ENCODE peak calls at places on chromosomes 11 and 22, in seven cellular contexts. C is effector memory CD8-positive, alpha-beta T cell; O is left lung; T is activated T-cell treated with anti-CD3 and anti-CD28 coated beads, Interleukin-2, amount 50 U/mL, for 4 hours; H is A549; S is right cardiac atrium; M is stimulated activated effector memory CD8-positive, alpha-beta T cell treated with anti-CD3 and anti-CD28 coated beads, Interleukin-12 subunit alpha, Interleukin-12 subunit beta, amount 100 ng/mL, for 72 hours. B is an unnamed sample.

GRCh38 chr11:25309818-25310217 is 813.0 kb downstream of the LUZP2 start:
- ATAC-seq in C (no peak), O (no peak), T (no peak), H (no peak), S (no peak), M (no peak), B (no peak)

GRCh38 chr11:67666303-67666645 is 8.1 kb downstream of the ALDH3B2 start:
- ATAC-seq in C (no peak), O (no peak), T (no peak), H (no peak), S (no peak), M (no peak), B (no peak)

GRCh38 chr11:19853901-19854300 is 141.3 kb downstream of the NAV2 start:
- ATAC-seq in C (no peak), O (no peak), T (no peak), H (no peak), S (no peak), M (no peak), B (no peak)

GRCh38 chr22:38981659-38982007 is 514 bp upstream of the APOBEC3B start:
- ATAC-seq in C (no peak), O (peak), T (no peak), H (peak), S (no peak), M (peak), B (no peak)

GRCh38 chr11:8831861-8832260 is 79.1 kb upstream of the AKIP1 start:
- ATAC-seq in C (no peak), O (no peak), T (no peak), H (no peak), S (no peak), M (no peak), B (no peak)

GRCh38 chr11:133714471-133715375 is 130.6 kb downstream of the SPATA19 start:
- ATAC-seq in C (no peak), O (no peak), T (no peak), H (no peak), S (no peak), M (no peak), B (no peak)

GRCh38 chr11:102592634-102593581 is 32.2 kb downstream of the MMP20 start:
- ATAC-seq in C (no peak), O (no peak), T (no peak), H (peak), S (no peak), M (peak), B (peak)

GRCh38 chr11:102415252-102415916 is 37.2 kb downstream of the TMEM123 start:
- ATAC-seq in C (peak), O (no peak), T (peak), H (no peak), S (no peak), M (peak), B (peak)

GRCh38 chr11:84437129-84438123 is 1151.3 kb upstream of the CCDC90B start:
- ATAC-seq in C (no peak), O (peak), T (no peak), H (peak), S (peak), M (no peak), B (no peak)

GRCh38 chr11:59206635-59207034 is 6.1 kb downstream of the MPEG1 start:
- ATAC-seq in C (no peak), O (peak), T (no peak), H (peak), S (peak), M (no peak), B (no peak)

GRCh38 chr11:35009941-35010337 is 93.5 kb downstream of the PDHX start:
- ATAC-seq in C (no peak), O (no peak), T (no peak), H (peak), S (no peak), M (no peak), B (no peak)

GRCh38 chr11:10302294-10302743 is 2.6 kb upstream of the ADM start:
- ATAC-seq in C (no peak), O (peak), T (no peak), H (no peak), S (no peak), M (no peak), B (no peak)

GRCh38 chr11:75450826-75451783 is 18.1 kb upstream of the KLHL35 start:
- ATAC-seq in C (no peak), O (peak), T (peak), H (peak), S (no peak), M (no peak), B (no peak)

GRCh38 chr11:76279651-76280050 is 73.3 kb upstream of the WNT11 start:
- ATAC-seq in C (no peak), O (no peak), T (no peak), H (no peak), S (no peak), M (no peak), B (no peak)

GRCh38 chr11:46026616-46027293 is 94.5 kb downstream of the PHF21A start:
- ATAC-seq in C (no peak), O (no peak), T (no peak), H (no peak), S (no peak), M (no peak), B (no peak)

GRCh38 chr11:105177658-105178057 is 38.1 kb upstream of the CARD18 start:
- ATAC-seq in C (no peak), O (no peak), T (no peak), H (no peak), S (no peak), M (no peak), B (no peak)

GRCh38 chr11:96303067-96303466 is 39.9 kb downstream of the MAML2 start:
- ATAC-seq in C (no peak), O (peak), T (peak), H (peak), S (peak), M (peak), B (peak)

GRCh38 chr11:130213979-130214281 is 54.3 kb downstream of the ST14 start:
- ATAC-seq in C (no peak), O (no peak), T (no peak), H (no peak), S (no peak), M (no peak), B (no peak)

GRCh38 chr11:42576318-42576717 is 735.5 kb upstream of the API5 start:
- ATAC-seq in C (no peak), O (no peak), T (no peak), H (no peak), S (no peak), M (no peak), B (no peak)

GRCh38 chr11:62512961-62513360 is 33.6 kb downstream of the AHNAK start:
- ATAC-seq in C (no peak), O (no peak), T (no peak), H (no peak), S (no peak), M (no peak), B (no peak)

GRCh38 chr11:19275496-19275895 is 34.8 kb upstream of the E2F8 start:
- ATAC-seq in C (no peak), O (no peak), T (no peak), H (peak), S (no peak), M (no peak), B (no peak)

GRCh38 chr11:75158241-75158640 is 7.3 kb downstream of the SLCO2B1 start:
- ATAC-seq in C (no peak), O (no peak), T (no peak), H (no peak), S (no peak), M (no peak), B (no peak)